ENCODE peak calls at places on chromosomes 4 and X, in seven cellular contexts. One of them, this sample, is unnamed.

GRCh38 chrX:115939070-115939469 is 231.5 kb upstream of the AGTR2 start:
- DNase-seq in MCF 10A: no peak
- DNase-seq in pancreas: no peak
- DNase-seq in fibroblast of lung: no peak
- DNase-seq in AG04449: no peak
- DNase-seq in CD4-positive, alpha-beta T cell: no peak
- DNase-seq in sigmoid colon: no peak
- DNase-seq in this sample: no peak

GRCh38 chr4:88597970-88598369 is 5.7 kb downstream of the HERC3 start:
- DNase-seq in MCF 10A: no peak
- DNase-seq in pancreas: no peak
- DNase-seq in fibroblast of lung: no peak
- DNase-seq in AG04449: no peak
- DNase-seq in CD4-positive, alpha-beta T cell: no peak
- DNase-seq in sigmoid colon: no peak
- DNase-seq in this sample: no peak

GRCh38 chr4:172142331-172142738 is 329.1 kb downstream of the GALNTL6 start:
- DNase-seq in MCF 10A: peak
- DNase-seq in pancreas: no peak
- DNase-seq in fibroblast of lung: peak
- DNase-seq in AG04449: peak
- DNase-seq in CD4-positive, alpha-beta T cell: no peak
- DNase-seq in sigmoid colon: no peak
- DNase-seq in this sample: no peak

GRCh38 chr4:8735236-8736082 is 136.2 kb downstream of the HMX1 start:
- DNase-seq in MCF 10A: no peak
- DNase-seq in pancreas: no peak
- DNase-seq in fibroblast of lung: no peak
- DNase-seq in AG04449: no peak
- DNase-seq in CD4-positive, alpha-beta T cell: no peak
- DNase-seq in sigmoid colon: peak
- DNase-seq in this sample: no peak

GRCh38 chr4:139607302-139608060 is 51.5 kb upstream of the SETD7 start:
- DNase-seq in MCF 10A: peak
- DNase-seq in pancreas: no peak
- DNase-seq in fibroblast of lung: no peak
- DNase-seq in AG04449: no peak
- DNase-seq in CD4-positive, alpha-beta T cell: no peak
- DNase-seq in sigmoid colon: no peak
- DNase-seq in this sample: no peak

GRCh38 chr4:7649741-7650531 is 215.2 kb upstream of the PSAPL1 start:
- DNase-seq in MCF 10A: peak
- DNase-seq in pancreas: no peak
- DNase-seq in fibroblast of lung: peak
- DNase-seq in AG04449: peak
- DNase-seq in CD4-positive, alpha-beta T cell: no peak
- DNase-seq in sigmoid colon: peak
- DNase-seq in this sample: no peak

GRCh38 chr4:8564595-8564994 is 15.6 kb upstream of the GPR78 start:
- DNase-seq in MCF 10A: no peak
- DNase-seq in pancreas: no peak
- DNase-seq in fibroblast of lung: no peak
- DNase-seq in AG04449: no peak
- DNase-seq in CD4-positive, alpha-beta T cell: no peak
- DNase-seq in sigmoid colon: no peak
- DNase-seq in this sample: no peak

GRCh38 chr4:87193958-87194675 is 26.3 kb downstream of the KLHL8 start:
- DNase-seq in MCF 10A: no peak
- DNase-seq in pancreas: no peak
- DNase-seq in fibroblast of lung: no peak
- DNase-seq in AG04449: no peak
- DNase-seq in CD4-positive, alpha-beta T cell: no peak
- DNase-seq in sigmoid colon: no peak
- DNase-seq in this sample: no peak

GRCh38 chr4:154004028-154004427 is 215.1 kb upstream of the SFRP2 start:
- DNase-seq in MCF 10A: no peak
- DNase-seq in pancreas: no peak
- DNase-seq in fibroblast of lung: peak
- DNase-seq in AG04449: no peak
- DNase-seq in CD4-positive, alpha-beta T cell: no peak
- DNase-seq in sigmoid colon: no peak
- DNase-seq in this sample: no peak

GRCh38 chr4:8340721-8341680 is 71.4 kb downstream of the HTRA3 start:
- DNase-seq in MCF 10A: no peak
- DNase-seq in pancreas: no peak
- DNase-seq in fibroblast of lung: no peak
- DNase-seq in AG04449: no peak
- DNase-seq in CD4-positive, alpha-beta T cell: peak
- DNase-seq in sigmoid colon: peak
- DNase-seq in this sample: no peak

GRCh38 chr4:57249083-57249482 is 138.9 kb upstream of the IGFBP7 start:
- DNase-seq in MCF 10A: peak
- DNase-seq in pancreas: no peak
- DNase-seq in fibroblast of lung: peak
- DNase-seq in AG04449: no peak
- DNase-seq in CD4-positive, alpha-beta T cell: no peak
- DNase-seq in sigmoid colon: no peak
- DNase-seq in this sample: no peak

DNA sequence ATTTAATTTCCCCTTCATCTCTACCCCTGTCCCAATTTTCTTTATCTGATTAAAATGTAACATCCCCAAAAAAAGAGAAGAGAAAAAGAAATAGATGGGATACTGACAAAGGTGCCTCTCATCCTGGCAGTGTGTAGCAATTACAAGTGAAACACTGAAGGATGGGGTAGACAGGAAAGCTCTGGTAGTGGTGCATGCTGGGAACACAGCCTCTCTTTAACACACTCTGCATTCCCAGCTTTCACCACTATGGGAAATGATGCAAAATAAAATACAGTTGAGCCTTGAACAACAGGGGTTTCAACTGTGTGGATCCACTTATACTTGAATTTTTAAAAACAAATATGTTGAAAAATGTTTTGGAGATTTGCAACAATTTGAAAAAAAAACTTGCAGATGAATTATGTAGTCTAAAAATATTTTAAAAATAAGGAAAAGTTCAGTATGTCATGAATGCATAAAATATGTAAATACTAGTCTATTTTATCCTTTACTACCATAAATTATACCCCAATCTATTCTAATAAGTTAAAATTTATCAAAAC is 239.2 kb upstream of the DDX53 start:
- DNase-seq in MCF 10A: no peak
- DNase-seq in pancreas: no peak
- DNase-seq in fibroblast of lung: no peak
- DNase-seq in AG04449: no peak
- DNase-seq in CD4-positive, alpha-beta T cell: no peak
- DNase-seq in sigmoid colon: no peak
- DNase-seq in this sample: no peak
- TF ChIP-seq CTCF in MCF 10A: peak
- TF ChIP-seq CTCF in pancreas: no peak
- TF ChIP-seq CTCF in fibroblast of lung: no peak
- TF ChIP-seq CTCF in AG04449: no peak
- TF ChIP-seq CTCF in CD4-positive, alpha-beta T cell: no peak
- TF ChIP-seq CTCF in sigmoid colon: no peak
- TF ChIP-seq CTCF in this sample: no peak

DNA sequence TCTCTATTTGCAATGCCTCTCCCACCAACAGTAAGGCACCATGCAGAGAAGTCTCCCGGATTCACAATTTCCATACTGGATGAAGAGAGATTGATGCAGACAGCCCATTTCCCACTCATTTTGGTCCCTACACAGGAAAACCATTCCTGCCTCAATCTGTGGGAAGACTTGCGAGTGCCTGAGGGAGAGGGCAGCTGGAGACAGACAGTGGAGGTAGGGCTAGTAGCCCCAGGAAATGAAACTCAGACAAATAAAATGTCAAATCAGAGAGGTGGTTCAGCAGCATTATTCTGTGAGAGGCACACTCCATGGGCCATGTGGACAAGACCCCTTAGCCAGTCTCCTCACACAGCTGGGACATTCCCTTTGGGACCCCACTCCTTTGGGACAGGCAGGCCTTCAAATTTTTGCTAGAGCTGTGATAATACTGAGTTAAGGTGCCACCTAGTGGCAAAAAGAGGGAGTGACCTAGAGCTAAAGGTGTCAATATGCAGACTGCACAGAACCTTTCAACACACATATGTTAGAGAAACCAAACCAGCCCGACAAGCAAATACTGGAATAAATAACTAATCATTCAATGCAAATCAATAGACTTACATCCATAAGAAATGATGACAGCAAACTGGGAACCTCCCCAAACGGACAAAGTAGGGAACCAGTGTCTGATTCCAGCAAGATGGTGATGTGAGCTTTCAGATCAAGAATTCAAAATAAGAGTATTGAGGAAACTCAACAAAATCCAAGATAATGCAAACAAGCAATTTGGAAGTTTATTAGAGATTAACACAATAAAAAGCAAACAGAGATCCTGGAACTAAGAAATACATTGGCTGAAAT is 1865.3 kb upstream of the AGA start:
- DNase-seq in MCF 10A: peak
- DNase-seq in pancreas: no peak
- DNase-seq in fibroblast of lung: peak
- DNase-seq in AG04449: no peak
- DNase-seq in CD4-positive, alpha-beta T cell: no peak
- DNase-seq in sigmoid colon: no peak
- DNase-seq in this sample: no peak
- TF ChIP-seq CTCF in MCF 10A: peak
- TF ChIP-seq CTCF in pancreas: peak
- TF ChIP-seq CTCF in fibroblast of lung: peak
- TF ChIP-seq CTCF in AG04449: peak
- TF ChIP-seq CTCF in CD4-positive, alpha-beta T cell: peak
- TF ChIP-seq CTCF in sigmoid colon: peak
- TF ChIP-seq CTCF in this sample: peak

GRCh38 chrX:1321689-1322088 is 14.9 kb upstream of the IL3RA start:
- DNase-seq in MCF 10A: no peak
- DNase-seq in pancreas: no peak
- DNase-seq in fibroblast of lung: no peak
- DNase-seq in AG04449: no peak
- DNase-seq in CD4-positive, alpha-beta T cell: no peak
- DNase-seq in sigmoid colon: no peak
- DNase-seq in this sample: no peak

GRCh38 chrX:1327651-1328304 is 8.8 kb upstream of the IL3RA start:
- DNase-seq in MCF 10A: no peak
- DNase-seq in pancreas: no peak
- DNase-seq in fibroblast of lung: no peak
- DNase-seq in AG04449: no peak
- DNase-seq in CD4-positive, alpha-beta T cell: no peak
- DNase-seq in sigmoid colon: no peak
- DNase-seq in this sample: no peak

GRCh38 chrX:1325515-1326116 is 11.0 kb upstream of the IL3RA start:
- DNase-seq in MCF 10A: no peak
- DNase-seq in pancreas: no peak
- DNase-seq in fibroblast of lung: no peak
- DNase-seq in AG04449: no peak
- DNase-seq in CD4-positive, alpha-beta T cell: no peak
- DNase-seq in sigmoid colon: no peak
- DNase-seq in this sample: no peak

GRCh38 chrX:1322393-1322792 is 14.2 kb upstream of the IL3RA start:
- DNase-seq in MCF 10A: no peak
- DNase-seq in pancreas: no peak
- DNase-seq in fibroblast of lung: no peak
- DNase-seq in AG04449: no peak
- DNase-seq in CD4-positive, alpha-beta T cell: no peak
- DNase-seq in sigmoid colon: no peak
- DNase-seq in this sample: no peak

DNA sequence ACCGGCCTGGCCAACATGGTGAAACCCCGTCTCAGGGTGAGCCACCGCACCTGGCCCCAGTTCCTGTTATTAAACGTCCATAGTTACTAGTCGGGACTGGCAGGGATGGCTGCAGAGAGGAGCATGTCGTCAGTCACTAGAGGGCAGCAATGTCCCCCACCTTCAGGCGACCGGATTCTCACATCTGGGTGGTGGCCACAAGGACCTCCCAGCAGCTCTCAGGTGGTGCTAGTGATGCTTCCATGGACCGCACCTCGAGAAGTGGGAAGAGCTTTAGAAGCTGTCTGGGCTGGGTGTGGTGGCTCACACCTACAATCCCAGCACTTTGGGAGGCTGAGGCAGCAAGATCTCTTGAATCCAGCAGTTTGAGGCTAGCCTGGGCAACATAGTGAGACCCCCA is 13.3 kb upstream of the IL3RA start:
- DNase-seq in MCF 10A: no peak
- DNase-seq in pancreas: no peak
- DNase-seq in fibroblast of lung: no peak
- DNase-seq in AG04449: no peak
- DNase-seq in CD4-positive, alpha-beta T cell: peak
- DNase-seq in sigmoid colon: no peak
- DNase-seq in this sample: no peak
- TF ChIP-seq CTCF in MCF 10A: peak
- TF ChIP-seq CTCF in pancreas: no peak
- TF ChIP-seq CTCF in fibroblast of lung: no peak
- TF ChIP-seq CTCF in AG04449: peak
- TF ChIP-seq CTCF in CD4-positive, alpha-beta T cell: peak
- TF ChIP-seq CTCF in sigmoid colon: no peak
- TF ChIP-seq CTCF in this sample: peak

GRCh38 chr4:9861561-9861960 is 80.1 kb downstream of the DRD5 start:
- DNase-seq in MCF 10A: no peak
- DNase-seq in pancreas: no peak
- DNase-seq in fibroblast of lung: no peak
- DNase-seq in AG04449: no peak
- DNase-seq in CD4-positive, alpha-beta T cell: no peak
- DNase-seq in sigmoid colon: no peak
- DNase-seq in this sample: no peak

GRCh38 chr4:9859774-9860173 is 78.3 kb downstream of the DRD5 start:
- DNase-seq in MCF 10A: no peak
- DNase-seq in pancreas: no peak
- DNase-seq in fibroblast of lung: no peak
- DNase-seq in AG04449: no peak
- DNase-seq in CD4-positive, alpha-beta T cell: no peak
- DNase-seq in sigmoid colon: no peak
- DNase-seq in this sample: no peak
- TF ChIP-seq CTCF in MCF 10A: no peak
- TF ChIP-seq CTCF in pancreas: no peak
- TF ChIP-seq CTCF in fibroblast of lung: no peak
- TF ChIP-seq CTCF in AG04449: no peak
- TF ChIP-seq CTCF in CD4-positive, alpha-beta T cell: no peak
- TF ChIP-seq CTCF in sigmoid colon: no peak
- TF ChIP-seq CTCF in this sample: no peak

GRCh38 chrX:130158311-130158710 is 7.3 kb downstream of the AIFM1 start:
- DNase-seq in MCF 10A: no peak
- DNase-seq in pancreas: no peak
- DNase-seq in fibroblast of lung: no peak
- DNase-seq in AG04449: no peak
- DNase-seq in CD4-positive, alpha-beta T cell: no peak
- DNase-seq in sigmoid colon: no peak
- DNase-seq in this sample: no peak

GRCh38 chrX:130159776-130160175 is 5.9 kb downstream of the AIFM1 start:
- DNase-seq in MCF 10A: no peak
- DNase-seq in pancreas: no peak
- DNase-seq in fibroblast of lung: no peak
- DNase-seq in AG04449: no peak
- DNase-seq in CD4-positive, alpha-beta T cell: no peak
- DNase-seq in sigmoid colon: no peak
- DNase-seq in this sample: no peak

DNA sequence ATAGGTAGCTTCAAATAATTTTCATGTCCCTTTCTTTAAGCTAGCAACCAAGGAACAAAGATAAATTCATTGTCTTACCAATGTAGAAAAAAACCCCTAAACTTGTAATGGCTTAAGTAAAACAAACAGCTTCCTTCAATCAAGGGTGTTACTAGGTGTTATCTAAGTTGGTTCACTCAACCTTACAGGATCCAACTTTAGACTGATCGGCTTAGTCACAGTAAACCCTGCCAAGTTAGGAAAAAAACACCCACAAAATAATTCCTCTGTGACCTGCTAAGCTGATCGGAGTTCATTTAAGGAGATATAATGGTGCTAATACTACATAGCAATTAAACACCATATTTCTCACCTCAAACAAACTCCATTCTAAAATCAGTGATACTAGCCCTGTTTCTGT is 10.1 kb downstream of the AIFM1 start:
- DNase-seq in MCF 10A: no peak
- DNase-seq in pancreas: no peak
- DNase-seq in fibroblast of lung: peak
- DNase-seq in AG04449: no peak
- DNase-seq in CD4-positive, alpha-beta T cell: no peak
- DNase-seq in sigmoid colon: no peak
- DNase-seq in this sample: no peak
- TF ChIP-seq CTCF in MCF 10A: no peak
- TF ChIP-seq CTCF in pancreas: no peak
- TF ChIP-seq CTCF in fibroblast of lung: no peak
- TF ChIP-seq CTCF in AG04449: no peak
- TF ChIP-seq CTCF in CD4-positive, alpha-beta T cell: no peak
- TF ChIP-seq CTCF in sigmoid colon: no peak
- TF ChIP-seq CTCF in this sample: no peak